ENCODE peak calls at places on chromosomes 12 and 14, in five cellular contexts. D is HFF-Myc, N is sigmoid colon, V is IMR-90, B is A549. I is an unnamed sample.

GRCh38 chr12:38823743-38824142 is 81.6 kb downstream of the CPNE8 start:
- DNase-seq in D (peak), N (no peak), V (no peak), B (no peak), I (no peak)

GRCh38 chr12:57888407-57889157 is 42.1 kb upstream of the CTDSP2 start:
- DNase-seq in D (no peak), N (no peak), V (peak), B (no peak), I (no peak)

GRCh38 chr12:67698711-67699603 is 50.4 kb downstream of the DYRK2 start:
- DNase-seq in D (no peak), N (no peak), V (peak), B (no peak), I (no peak)

GRCh38 chr12:9404031-9404430 is 195.8 kb upstream of the PZP start:
- DNase-seq in D (no peak), N (no peak), V (no peak), B (no peak), I (no peak)

GRCh38 chr14:102264775-102265174 is 40.2 kb downstream of the MOK start:
- DNase-seq in D (no peak), N (no peak), V (no peak), B (no peak), I (no peak)

GRCh38 chr12:62403031-62403430 is 63.6 kb upstream of the MON2 start:
- DNase-seq in D (no peak), N (no peak), V (no peak), B (no peak), I (no peak)

GRCh38 chr12:57190037-57190436 is 26.6 kb upstream of the NXPH4 start:
- DNase-seq in D (no peak), N (no peak), V (no peak), B (no peak), I (no peak)

GRCh38 chr14:56342419-56342901 is 224.2 kb downstream of the PELI2 start:
- DNase-seq in D (no peak), N (no peak), V (peak), B (no peak), I (no peak)

GRCh38 chr12:132874175-132874574 is 13.2 kb downstream of the CHFR start:
- DNase-seq in D (no peak), N (no peak), V (no peak), B (no peak), I (no peak)

GRCh38 chr14:92538412-92539017 is 24.9 kb downstream of the RIN3 start:
- DNase-seq in D (no peak), N (peak), V (no peak), B (no peak), I (no peak)

GRCh38 chr14:94054401-94054800 is 26.6 kb downstream of the DDX24 start:
- DNase-seq in D (no peak), N (no peak), V (no peak), B (no peak), I (no peak)

GRCh38 chr14:32078030-32078793 is 1.1 kb downstream of the ARHGAP5 start:
- DNase-seq in D (no peak), N (peak), V (peak), B (peak), I (no peak)

GRCh38 chr14:95310635-95311380 is 8.9 kb downstream of the CLMN start:
- DNase-seq in D (no peak), N (no peak), V (no peak), B (no peak), I (no peak)

GRCh38 chr12:63811334-63811733 is 31.6 kb downstream of the RXYLT1 start:
- DNase-seq in D (no peak), N (no peak), V (no peak), B (no peak), I (no peak)

GRCh38 chr12:10102322-10102721 is 3.5 kb upstream of the CLEC1A start:
- DNase-seq in D (no peak), N (no peak), V (no peak), B (no peak), I (no peak)

GRCh38 chr12:47819902-47820630 is at the start of gene HDAC7:
- DNase-seq in D (no peak), N (peak), V (peak), B (peak), I (peak)

GRCh38 chr14:97833291-97833690 is 1036.1 kb downstream of the VRK1 start:
- DNase-seq in D (no peak), N (no peak), V (no peak), B (no peak), I (no peak)

GRCh38 chr12:118645219-118645618 is 268.9 kb downstream of the SUDS3 start:
- DNase-seq in D (peak), N (no peak), V (no peak), B (peak), I (peak)

GRCh38 chr12:26274441-26275312 is 79.3 kb downstream of the SSPN start:
- DNase-seq in D (peak), N (peak), V (peak), B (peak), I (peak)

GRCh38 chr14:101476931-101477553 is 84.3 kb upstream of the DIO3 start:
- DNase-seq in D (no peak), N (peak), V (no peak), B (peak), I (peak)

GRCh38 chr14:23294346-23294733 is 8.3 kb downstream of the PPP1R3E start:
- DNase-seq in D (no peak), N (no peak), V (no peak), B (no peak), I (no peak)

GRCh38 chr14:28677381-28677780 is 89.2 kb upstream of the FOXG1 start:
- DNase-seq in D (no peak), N (no peak), V (no peak), B (no peak), I (no peak)

GRCh38 chr12:128827724-128828123 is 4.0 kb upstream of the SLC15A4 start:
- DNase-seq in D (no peak), N (no peak), V (no peak), B (no peak), I (no peak)

GRCh38 chr12:91361864-91362263 is 179.2 kb upstream of the DCN start:
- DNase-seq in D (no peak), N (no peak), V (peak), B (peak), I (peak)

GRCh38 chr12:59431266-59431665 is 164.6 kb upstream of the SLC16A7 start:
- DNase-seq in D (no peak), N (no peak), V (peak), B (no peak), I (peak)

GRCh38 chr14:105578070-105578469 is 51.7 kb downstream of the TMEM121 start:
- DNase-seq in D (no peak), N (no peak), V (no peak), B (no peak), I (no peak)

DNA sequence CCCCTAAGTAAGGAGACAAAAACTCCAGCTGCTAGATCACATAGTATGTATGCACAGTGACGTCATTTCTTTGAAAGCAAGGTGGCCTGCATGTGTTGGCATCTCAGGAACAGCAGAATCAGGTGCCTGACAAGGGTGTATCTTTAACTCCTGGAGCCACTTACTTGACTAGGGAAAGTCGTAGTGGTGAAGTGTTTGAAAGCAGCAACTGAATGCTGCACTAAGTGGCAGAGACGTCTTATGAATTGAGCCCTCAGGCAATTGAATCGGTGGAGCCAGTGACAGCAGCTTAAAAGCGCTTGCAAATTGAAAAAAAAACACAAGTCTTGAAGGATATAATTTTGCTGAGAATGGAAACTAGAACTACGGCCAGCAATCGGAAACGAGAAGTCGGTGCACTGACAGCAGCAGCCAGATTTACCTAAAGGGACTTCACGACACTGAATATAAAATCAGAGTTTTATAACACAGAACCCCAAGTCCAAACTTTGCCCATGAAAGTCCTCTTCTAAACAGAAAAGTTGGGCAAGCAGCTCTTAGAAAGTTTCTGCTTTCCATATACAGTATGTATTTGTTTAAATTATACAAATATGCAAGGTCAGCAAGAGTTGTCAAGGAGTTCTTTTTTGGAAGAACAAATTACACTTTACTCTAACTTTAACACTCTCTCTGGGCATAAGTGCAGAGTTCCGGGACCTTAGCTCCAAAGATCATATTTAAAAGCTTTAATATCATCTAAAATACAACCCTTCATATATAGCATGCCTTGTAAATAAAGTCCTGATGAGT is 1.1 kb downstream of the IGF1 start:
- DNase-seq in D (no peak), N (no peak), V (no peak), B (no peak), I (no peak)
- H3K4me3 ChIP-seq in D (no peak), N (peak), V (no peak), B (no peak), I (no peak)

DNA sequence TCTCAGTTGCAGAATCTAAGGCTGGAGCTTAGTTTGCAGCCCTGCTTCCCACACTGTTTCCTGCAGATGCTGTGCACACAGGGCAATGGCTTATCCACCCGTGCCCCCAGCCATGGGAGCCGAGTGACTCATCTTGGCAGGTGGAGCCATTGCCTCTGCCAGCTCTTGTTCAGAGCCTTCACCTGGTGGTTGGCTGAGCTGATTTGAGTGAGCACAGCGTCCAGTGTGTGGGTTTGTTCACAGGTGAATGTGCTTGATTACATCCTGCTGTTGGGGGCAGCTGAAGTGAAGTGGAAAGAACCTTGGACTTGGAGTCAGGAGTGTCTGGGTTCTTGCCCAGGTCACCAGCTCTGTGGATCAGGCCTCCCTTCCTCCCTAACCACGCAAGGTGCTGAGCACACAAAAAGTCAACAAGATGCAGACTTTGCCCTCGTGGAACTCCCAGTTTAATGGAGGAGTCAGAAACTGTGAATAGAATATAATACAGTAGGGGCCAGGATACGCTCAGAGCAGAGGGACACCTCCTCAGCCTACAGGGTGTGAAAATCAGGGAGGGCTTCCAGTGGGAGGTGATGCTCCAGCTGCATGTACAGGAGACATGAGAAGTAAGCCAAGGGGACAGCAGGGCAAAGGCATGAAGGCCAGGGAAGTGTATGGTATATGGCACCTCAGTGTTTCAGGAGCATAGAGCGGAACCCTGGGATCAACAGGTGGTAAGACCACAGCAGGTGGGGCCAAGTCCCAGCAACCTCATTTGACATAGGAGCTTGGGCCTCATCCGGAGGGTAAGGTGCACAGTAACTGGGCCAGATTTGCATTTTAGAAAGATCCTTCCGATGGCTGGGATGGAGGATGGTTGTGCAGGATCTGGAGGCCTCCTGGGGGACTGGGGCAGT is 22.8 kb downstream of the JDP2 start:
- DNase-seq in D (no peak), N (peak), V (peak), B (no peak), I (peak)
- TF ChIP-seq CTCF in D (no peak), N (no peak), V (no peak), B (no peak), I (no peak)

GRCh38 chr12:123268850-123269249 is 2.8 kb downstream of the CDK2AP1 start:
- DNase-seq in D (no peak), N (no peak), V (no peak), B (no peak), I (no peak)
- H3K4me3 ChIP-seq in D (peak), N (no peak), V (peak), B (no peak), I (no peak)

GRCh38 chr12:55745361-55746146 is 2.6 kb downstream of the GDF11 start:
- DNase-seq in D (no peak), N (peak), V (no peak), B (no peak), I (no peak)
- TF ChIP-seq CTCF in D (no peak), N (no peak), V (no peak), B (no peak), I (no peak)

I was measured in LNCaP clone FGC.